ENCODE peak calls at places on chromosomes 1 and 21, in eight cellular contexts. N, D, K, W, B, U, F and S are unnamed samples.
A peak's percentile ranks its signal among the peaks of the same experiment; 100 is the strongest.

GRCh38 chr1:109760581-109761226 is 3.0 kb downstream of the EPS8L3 start:
- DNase-seq in N (no peak), B (no peak), U (no peak), W (peak; percentile 56), F (no peak), D (no peak), K (no peak), S (no peak)

GRCh38 chr1:202270871-202271326 is 70.8 kb downstream of the UBE2T start:
- DNase-seq in B (no peak), D (no peak), F (no peak), W (no peak), K (no peak), U (no peak), N (no peak), S (no peak)

GRCh38 chr1:2304921-2305681 is 77.0 kb downstream of the SKI start:
- DNase-seq in B (no peak), K (no peak), N (no peak), W (no peak), U (no peak), F (no peak), D (no peak), S (no peak)

GRCh38 chr1:246295968-246296367 is 211.1 kb downstream of the SMYD3 start:
- DNase-seq in K (peak; percentile 33), B (no peak), U (no peak), W (no peak), N (no peak), D (no peak), F (no peak), S (no peak)

GRCh38 chr1:47926461-47926999 is 70.7 kb downstream of the TRABD2B start:
- DNase-seq in K (no peak), F (no peak), B (no peak), N (no peak), U (no peak), W (no peak), D (no peak), S (no peak)

GRCh38 chr21:46093668-46094400 is 4.1 kb upstream of the COL6A2 start:
- DNase-seq in F (no peak), U (no peak), W (peak; percentile 44), B (no peak), K (no peak), N (no peak), D (no peak), S (no peak)

GRCh38 chr1:50421768-50422674 is 1.2 kb downstream of the DMRTA2 start:
- DNase-seq in D (no peak), B (no peak), W (no peak), U (no peak), F (no peak), K (no peak), N (no peak), S (no peak)

GRCh38 chr21:34844033-34844923 is 175.5 kb downstream of the CLIC6 start:
- DNase-seq in W (no peak), K (no peak), B (no peak), N (no peak), F (peak; percentile 71), D (peak; percentile 61), U (peak; percentile 45), S (no peak)

GRCh38 chr1:78054559-78054958 is 8.8 kb downstream of the GIPC2 start:
- DNase-seq in U (peak; percentile 21), W (no peak), D (no peak), F (peak; percentile 58), B (no peak), N (no peak), K (no peak), S (no peak)

GRCh38 chr1:4710592-4711190 is 56.3 kb downstream of the AJAP1 start:
- DNase-seq in K (no peak), U (no peak), B (peak; percentile 27), D (no peak), N (no peak), F (no peak), W (no peak), S (no peak)